ENCODE peak calls at places on chromosomes 6 and 20, in nine cellular contexts. U is epithelial cell of esophagus; C is GM23338; I is activated T-cell treated with anti-CD3 and anti-CD28 coated beads, Interleukin-2, amount 50 U/mL, for 72 hours; Z is memory B cell; X is ACHN; D is PC-3; P is transverse colon; G is brain microvascular endothelial cell. S is an unnamed sample.

GRCh38 chr20:64158346-64159285 is 5.6 kb upstream of the MYT1 start:
- DNase-seq in U (no peak), C (no peak), I (no peak), Z (no peak), X (no peak), D (no peak), P (no peak), G (no peak), S (no peak)

GRCh38 chr6:28211840-28212509 is 13.1 kb upstream of the ZSCAN9 start:
- DNase-seq in U (no peak), C (peak; percentile 50), I (peak; percentile 22), Z (no peak), X (no peak), D (peak; percentile 18), P (no peak), G (no peak), S (no peak)

GRCh38 chr6:72267470-72267869 is 354.4 kb upstream of the KCNQ5 start:
- DNase-seq in U (no peak), C (no peak), I (no peak), Z (no peak), X (no peak), D (no peak), P (no peak), G (no peak), S (no peak)

GRCh38 chr20:37528442-37529213 is 952 bp upstream of the BLCAP start:
- DNase-seq in U (peak; percentile 46), C (no peak), I (no peak), Z (no peak), X (no peak), D (no peak), P (peak; percentile 6), G (no peak), S (no peak)

GRCh38 chr6:273441-274111 is 18.7 kb upstream of the DUSP22 start:
- DNase-seq in U (no peak), C (no peak), I (no peak), Z (no peak), X (no peak), D (no peak), P (no peak), G (no peak), S (no peak)

GRCh38 chr20:23873370-23874015 is 6.1 kb downstream of the CST5 start:
- DNase-seq in U (no peak), C (no peak), I (peak; percentile 27), Z (no peak), X (no peak), D (no peak), P (no peak), G (no peak), S (no peak)

GRCh38 chr6:4459032-4459431 is 317.2 kb upstream of the CDYL start:
- DNase-seq in U (peak; percentile 91), C (no peak), I (no peak), Z (no peak), X (no peak), D (peak; percentile 66), P (no peak), G (peak; percentile 78), S (no peak)

GRCh38 chr6:46129301-46129633 is 522 bp upstream of the ENPP4 start:
- DNase-seq in U (peak; percentile 48), C (no peak), I (no peak), Z (no peak), X (no peak), D (no peak), P (no peak), G (no peak), S (no peak)

GRCh38 chr20:50399917-50400704 is 110.1 kb upstream of the PTPN1 start:
- DNase-seq in U (peak; percentile 71), C (no peak), I (no peak), Z (no peak), X (no peak), D (peak; percentile 49), P (no peak), G (no peak), S (no peak)

S was measured in GM20000.